ENCODE peak calls at places on chromosomes 4 and X, in eight cellular contexts. One of them, this sample, is unnamed.

GRCh38 chr4:71380721-71381120 is 41.9 kb downstream of the SLC4A4 start:
- ATAC-seq in HCT116: no peak
- ATAC-seq in GM12878: no peak
- ATAC-seq in Panc1: no peak
- ATAC-seq in upper lobe of left lung: no peak
- ATAC-seq in K562: no peak
- ATAC-seq in GM23338: no peak
- ATAC-seq in HepG2: no peak
- ATAC-seq in this sample: no peak

GRCh38 chr4:17376205-17376604 is 135.7 kb downstream of the QDPR start:
- ATAC-seq in HCT116: no peak
- ATAC-seq in GM12878: no peak
- ATAC-seq in Panc1: no peak
- ATAC-seq in upper lobe of left lung: peak; percentile 74
- ATAC-seq in K562: no peak
- ATAC-seq in GM23338: no peak
- ATAC-seq in HepG2: no peak
- ATAC-seq in this sample: no peak

GRCh38 chr4:11597506-11597905 is 168.8 kb upstream of the HS3ST1 start:
- ATAC-seq in HCT116: no peak
- ATAC-seq in GM12878: no peak
- ATAC-seq in Panc1: no peak
- ATAC-seq in upper lobe of left lung: no peak
- ATAC-seq in K562: no peak
- ATAC-seq in GM23338: no peak
- ATAC-seq in HepG2: no peak
- ATAC-seq in this sample: no peak

GRCh38 chr4:174707277-174707676 is 121.8 kb downstream of the GLRA3 start:
- ATAC-seq in HCT116: no peak
- ATAC-seq in GM12878: peak; percentile 86
- ATAC-seq in Panc1: no peak
- ATAC-seq in upper lobe of left lung: no peak
- ATAC-seq in K562: peak; percentile 81
- ATAC-seq in GM23338: no peak
- ATAC-seq in HepG2: no peak
- ATAC-seq in this sample: no peak

GRCh38 chrX:48695925-48696300 is 621 bp upstream of the SUV39H1 start:
- ATAC-seq in HCT116: no peak
- ATAC-seq in GM12878: peak; percentile 3
- ATAC-seq in Panc1: no peak
- ATAC-seq in upper lobe of left lung: peak; percentile 20
- ATAC-seq in K562: no peak
- ATAC-seq in GM23338: no peak
- ATAC-seq in HepG2: peak; percentile 34
- ATAC-seq in this sample: peak; percentile 6

GRCh38 chrX:136725446-136726104 is 55.2 kb downstream of the ARHGEF6 start:
- ATAC-seq in HCT116: peak; percentile 44
- ATAC-seq in GM12878: no peak
- ATAC-seq in Panc1: peak; percentile 92
- ATAC-seq in upper lobe of left lung: peak; percentile 78
- ATAC-seq in K562: no peak
- ATAC-seq in GM23338: no peak
- ATAC-seq in HepG2: no peak
- ATAC-seq in this sample: peak; percentile 71

GRCh38 chrX:130702867-130703707 is 199.9 kb downstream of the ENOX2 start:
- ATAC-seq in HCT116: no peak
- ATAC-seq in GM12878: no peak
- ATAC-seq in Panc1: no peak
- ATAC-seq in upper lobe of left lung: no peak
- ATAC-seq in K562: no peak
- ATAC-seq in GM23338: no peak
- ATAC-seq in HepG2: peak; percentile 48
- ATAC-seq in this sample: no peak

GRCh38 chr4:25313194-25313895 is 771 bp downstream of the ZCCHC4 start:
- ATAC-seq in HCT116: no peak
- ATAC-seq in GM12878: no peak
- ATAC-seq in Panc1: no peak
- ATAC-seq in upper lobe of left lung: no peak
- ATAC-seq in K562: no peak
- ATAC-seq in GM23338: peak; percentile 23
- ATAC-seq in HepG2: peak; percentile 40
- ATAC-seq in this sample: no peak

GRCh38 chr4:152156448-152156847 is 379.4 kb downstream of the FBXW7 start:
- ATAC-seq in HCT116: no peak
- ATAC-seq in GM12878: no peak
- ATAC-seq in Panc1: no peak
- ATAC-seq in upper lobe of left lung: no peak
- ATAC-seq in K562: no peak
- ATAC-seq in GM23338: no peak
- ATAC-seq in HepG2: peak; percentile 75
- ATAC-seq in this sample: no peak

GRCh38 chrX:10165580-10166247 is 8.9 kb downstream of the CLCN4 start:
- ATAC-seq in HCT116: no peak
- ATAC-seq in GM12878: peak; percentile 26
- ATAC-seq in Panc1: no peak
- ATAC-seq in upper lobe of left lung: peak; percentile 56
- ATAC-seq in K562: peak; percentile 78
- ATAC-seq in GM23338: no peak
- ATAC-seq in HepG2: no peak
- ATAC-seq in this sample: no peak

GRCh38 chr4:85498068-85498733 is 23.3 kb downstream of the ARHGAP24 start:
- ATAC-seq in HCT116: peak; percentile 62
- ATAC-seq in GM12878: peak; percentile 99
- ATAC-seq in Panc1: peak; percentile 72
- ATAC-seq in upper lobe of left lung: peak; percentile 95
- ATAC-seq in K562: peak; percentile 33
- ATAC-seq in GM23338: no peak
- ATAC-seq in HepG2: no peak
- ATAC-seq in this sample: peak; percentile 79

GRCh38 chrX:16855363-16856075 is 14.6 kb downstream of the RBBP7 start:
- ATAC-seq in HCT116: no peak
- ATAC-seq in GM12878: peak; percentile 47
- ATAC-seq in Panc1: no peak
- ATAC-seq in upper lobe of left lung: no peak
- ATAC-seq in K562: no peak
- ATAC-seq in GM23338: no peak
- ATAC-seq in HepG2: no peak
- ATAC-seq in this sample: no peak

GRCh38 chrX:16852617-16853179 is 17.5 kb downstream of the RBBP7 start:
- ATAC-seq in HCT116: no peak
- ATAC-seq in GM12878: peak; percentile 60
- ATAC-seq in Panc1: no peak
- ATAC-seq in upper lobe of left lung: no peak
- ATAC-seq in K562: no peak
- ATAC-seq in GM23338: no peak
- ATAC-seq in HepG2: no peak
- ATAC-seq in this sample: no peak

GRCh38 chrX:16853537-16853936 is 16.6 kb downstream of the RBBP7 start:
- ATAC-seq in HCT116: no peak
- ATAC-seq in GM12878: no peak
- ATAC-seq in Panc1: no peak
- ATAC-seq in upper lobe of left lung: no peak
- ATAC-seq in K562: no peak
- ATAC-seq in GM23338: no peak
- ATAC-seq in HepG2: no peak
- ATAC-seq in this sample: no peak

GRCh38 chrX:16851827-16852226 is 18.3 kb downstream of the RBBP7 start:
- ATAC-seq in HCT116: no peak
- ATAC-seq in GM12878: peak; percentile 59
- ATAC-seq in Panc1: no peak
- ATAC-seq in upper lobe of left lung: no peak
- ATAC-seq in K562: no peak
- ATAC-seq in GM23338: no peak
- ATAC-seq in HepG2: no peak
- ATAC-seq in this sample: no peak

DNA sequence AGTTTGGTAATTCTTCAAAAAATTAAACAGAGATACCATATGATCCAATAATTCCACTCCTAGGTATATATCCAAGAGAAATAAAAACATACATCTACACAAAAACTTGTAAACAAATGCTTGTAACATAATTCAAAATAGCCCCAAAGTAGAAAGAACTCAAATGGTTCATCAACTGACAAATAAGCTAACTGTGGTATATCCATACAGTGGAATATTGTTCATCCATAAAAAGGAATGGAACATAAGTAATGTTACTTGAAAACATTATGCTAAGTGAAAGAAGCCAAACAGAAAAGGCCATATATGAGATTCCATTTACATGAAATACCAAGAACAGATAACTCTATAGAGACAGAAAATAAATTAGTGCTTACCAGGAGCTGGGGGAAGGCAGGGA is 13.4 kb downstream of the RBBP7 start:
- ATAC-seq in HCT116: no peak
- ATAC-seq in GM12878: no peak
- ATAC-seq in Panc1: no peak
- ATAC-seq in upper lobe of left lung: no peak
- ATAC-seq in K562: no peak
- ATAC-seq in GM23338: no peak
- ATAC-seq in HepG2: no peak
- ATAC-seq in this sample: no peak
- TF ChIP-seq POLR2AphosphoS5 in HCT116: no peak
- TF ChIP-seq POLR2AphosphoS5 in GM12878: no peak
- TF ChIP-seq POLR2AphosphoS5 in Panc1: no peak
- TF ChIP-seq POLR2AphosphoS5 in upper lobe of left lung: no peak
- TF ChIP-seq POLR2AphosphoS5 in K562: no peak
- TF ChIP-seq POLR2AphosphoS5 in GM23338: no peak
- TF ChIP-seq POLR2AphosphoS5 in HepG2: no peak
- TF ChIP-seq POLR2AphosphoS5 in this sample: no peak

DNA sequence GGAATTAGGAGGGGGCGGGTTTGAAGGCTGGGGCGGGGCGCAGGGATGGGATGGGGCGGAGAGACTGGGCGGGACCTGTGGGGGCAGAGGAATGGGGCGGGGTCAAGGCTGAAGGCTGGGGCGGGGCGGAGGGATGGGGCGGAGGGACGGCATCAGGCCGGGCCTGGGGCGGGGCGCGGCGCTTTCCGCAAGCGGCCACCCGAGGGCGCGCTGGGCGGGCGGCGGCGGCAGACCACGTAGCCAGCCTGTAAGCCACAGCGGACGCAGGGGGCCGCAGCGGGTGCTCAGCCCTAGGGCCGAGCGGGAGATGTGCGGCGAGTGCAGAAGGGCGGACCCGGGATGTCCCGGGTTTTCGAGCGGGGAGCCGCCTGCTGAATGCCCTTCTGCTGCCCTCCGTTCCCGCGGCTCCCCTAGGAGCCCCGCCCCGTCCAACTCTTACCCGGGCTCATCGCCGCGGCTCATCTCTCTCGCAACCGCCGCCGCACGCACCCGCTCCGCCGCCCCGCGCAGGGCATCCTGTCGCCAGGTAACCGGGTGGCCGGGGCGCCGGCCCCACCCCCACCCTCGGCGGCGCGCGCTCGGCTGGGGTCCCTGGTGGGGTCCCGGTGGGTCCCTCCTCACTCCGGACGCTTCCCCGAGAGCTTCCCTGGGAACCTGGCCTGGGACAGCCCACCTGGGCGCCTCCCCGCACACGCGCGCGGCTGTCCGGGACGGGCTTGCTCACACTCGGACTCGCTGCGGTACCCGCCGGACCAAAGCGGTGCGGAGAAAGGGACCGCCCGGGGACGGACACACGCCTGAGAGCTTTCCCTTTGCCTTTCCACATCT is at the start of gene CCDC110:
- ATAC-seq in HCT116: peak; percentile 95
- ATAC-seq in GM12878: peak; percentile 94
- ATAC-seq in Panc1: peak; percentile 96
- ATAC-seq in upper lobe of left lung: peak; percentile 99
- ATAC-seq in K562: peak; percentile 99
- ATAC-seq in GM23338: peak; percentile 91
- ATAC-seq in HepG2: peak; percentile 96
- ATAC-seq in this sample: peak; percentile 94
- TF ChIP-seq POLR2AphosphoS5 in HCT116: peak; percentile 53
- TF ChIP-seq POLR2AphosphoS5 in GM12878: peak; percentile 48
- TF ChIP-seq POLR2AphosphoS5 in Panc1: no peak
- TF ChIP-seq POLR2AphosphoS5 in upper lobe of left lung: no peak
- TF ChIP-seq POLR2AphosphoS5 in K562: no peak
- TF ChIP-seq POLR2AphosphoS5 in GM23338: peak; percentile 59
- TF ChIP-seq POLR2AphosphoS5 in HepG2: no peak
- TF ChIP-seq POLR2AphosphoS5 in this sample: peak; percentile 58

GRCh38 chr4:83214079-83214478 is 70.5 kb downstream of the COQ2 start:
- ATAC-seq in HCT116: no peak
- ATAC-seq in GM12878: no peak
- ATAC-seq in Panc1: no peak
- ATAC-seq in upper lobe of left lung: no peak
- ATAC-seq in K562: no peak
- ATAC-seq in GM23338: no peak
- ATAC-seq in HepG2: no peak
- ATAC-seq in this sample: no peak

GRCh38 chr4:83208776-83209365 is 75.7 kb downstream of the COQ2 start:
- ATAC-seq in HCT116: no peak
- ATAC-seq in GM12878: no peak
- ATAC-seq in Panc1: no peak
- ATAC-seq in upper lobe of left lung: no peak
- ATAC-seq in K562: no peak
- ATAC-seq in GM23338: no peak
- ATAC-seq in HepG2: no peak
- ATAC-seq in this sample: no peak

GRCh38 chr4:83213640-83214039 is 71.0 kb downstream of the COQ2 start:
- ATAC-seq in HCT116: no peak
- ATAC-seq in GM12878: no peak
- ATAC-seq in Panc1: no peak
- ATAC-seq in upper lobe of left lung: no peak
- ATAC-seq in K562: no peak
- ATAC-seq in GM23338: no peak
- ATAC-seq in HepG2: no peak
- ATAC-seq in this sample: no peak

GRCh38 chr4:83208371-83208770 is 76.2 kb downstream of the COQ2 start:
- ATAC-seq in HCT116: no peak
- ATAC-seq in GM12878: no peak
- ATAC-seq in Panc1: no peak
- ATAC-seq in upper lobe of left lung: no peak
- ATAC-seq in K562: no peak
- ATAC-seq in GM23338: no peak
- ATAC-seq in HepG2: no peak
- ATAC-seq in this sample: no peak

GRCh38 chr4:83212041-83212851 is 72.4 kb downstream of the COQ2 start:
- ATAC-seq in HCT116: no peak
- ATAC-seq in GM12878: peak; percentile 87
- ATAC-seq in Panc1: peak; percentile 34
- ATAC-seq in upper lobe of left lung: peak; percentile 40
- ATAC-seq in K562: no peak
- ATAC-seq in GM23338: no peak
- ATAC-seq in HepG2: no peak
- ATAC-seq in this sample: no peak
- TF ChIP-seq POLR2AphosphoS5 in HCT116: no peak
- TF ChIP-seq POLR2AphosphoS5 in GM12878: peak; percentile 21
- TF ChIP-seq POLR2AphosphoS5 in Panc1: no peak
- TF ChIP-seq POLR2AphosphoS5 in upper lobe of left lung: no peak
- TF ChIP-seq POLR2AphosphoS5 in K562: no peak
- TF ChIP-seq POLR2AphosphoS5 in GM23338: no peak
- TF ChIP-seq POLR2AphosphoS5 in HepG2: no peak
- TF ChIP-seq POLR2AphosphoS5 in this sample: no peak

DNA sequence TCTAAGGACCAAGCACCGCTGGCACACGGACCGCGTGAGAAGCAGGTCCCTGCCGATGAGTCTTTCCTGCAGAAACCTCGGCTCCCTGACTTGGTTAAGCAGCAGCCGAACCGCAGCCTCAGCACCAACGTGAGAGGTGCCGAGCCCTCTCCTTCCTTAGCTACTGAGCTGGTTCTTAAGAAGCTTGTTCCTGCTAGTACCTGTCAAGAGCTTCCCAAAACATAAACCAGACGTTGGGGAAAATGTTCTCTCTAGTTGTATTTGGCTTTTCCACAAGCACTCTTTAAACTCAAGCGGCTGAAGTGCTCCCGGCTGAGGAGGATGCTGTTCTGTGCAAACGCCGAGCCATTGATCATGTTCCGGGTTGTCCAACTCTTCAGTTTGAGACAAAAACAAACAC is 29.3 kb upstream of the TLR3 start:
- ATAC-seq in HCT116: no peak
- ATAC-seq in GM12878: no peak
- ATAC-seq in Panc1: no peak
- ATAC-seq in upper lobe of left lung: peak; percentile 40
- ATAC-seq in K562: no peak
- ATAC-seq in GM23338: peak; percentile 50
- ATAC-seq in HepG2: peak; percentile 59
- ATAC-seq in this sample: peak; percentile 37
- TF ChIP-seq POLR2AphosphoS5 in HCT116: no peak
- TF ChIP-seq POLR2AphosphoS5 in GM12878: no peak
- TF ChIP-seq POLR2AphosphoS5 in Panc1: no peak
- TF ChIP-seq POLR2AphosphoS5 in upper lobe of left lung: no peak
- TF ChIP-seq POLR2AphosphoS5 in K562: no peak
- TF ChIP-seq POLR2AphosphoS5 in GM23338: no peak
- TF ChIP-seq POLR2AphosphoS5 in HepG2: no peak
- TF ChIP-seq POLR2AphosphoS5 in this sample: peak; percentile 47